ENCODE peak calls at places on chromosomes 1 and 21, in five cellular contexts. W, D, B, S and O are unnamed samples.

GRCh38 chr1:8136766-8137165 is 110.7 kb upstream of the ERRFI1 start:
- DNase-seq in S (no peak), D (no peak), B (no peak), W (no peak), O (no peak)

GRCh38 chr1:169495050-169495740 is 9.5 kb upstream of the SLC19A2 start:
- DNase-seq in S (no peak), D (no peak), B (no peak), W (no peak), O (no peak)

GRCh38 chr1:14128096-14128495 is 428.1 kb downstream of the PRDM2 start:
- DNase-seq in W (no peak), S (no peak), D (no peak), B (no peak), O (no peak)

GRCh38 chr1:212500986-212501385 is 68.3 kb downstream of the NENF start:
- DNase-seq in D (no peak), W (no peak), S (no peak), B (no peak), O (no peak)

GRCh38 chr1:244338996-244339692 is 112.6 kb downstream of the ADSS2 start:
- DNase-seq in W (no peak), B (no peak), D (no peak), S (no peak), O (no peak)

GRCh38 chr21:33688343-33688742 is 46.0 kb downstream of the ITSN1 start:
- DNase-seq in B (no peak), S (no peak), W (no peak), D (no peak), O (no peak)

GRCh38 chr1:164865385-164865784 is 306.4 kb downstream of the PBX1 start:
- DNase-seq in S (no peak), B (no peak), W (no peak), D (no peak), O (no peak)

GRCh38 chr21:42400525-42400924 is 3.2 kb upstream of the UBASH3A start:
- DNase-seq in W (no peak), B (no peak), S (no peak), D (no peak), O (no peak)

GRCh38 chr21:45539046-45539795 is 3.0 kb downstream of the SLC19A1 start:
- DNase-seq in B (no peak), D (peak), S (no peak), W (no peak), O (no peak)

GRCh38 chr1:49060766-49061165 is 284.1 kb upstream of the BEND5 start:
- DNase-seq in W (no peak), B (no peak), S (no peak), D (no peak), O (no peak)

GRCh38 chr1:205582471-205583291 is 49.1 kb downstream of the ELK4 start:
- DNase-seq in W (no peak), B (no peak), S (no peak), D (peak), O (no peak)

GRCh38 chr21:34886554-34887385 is 162.3 kb downstream of the RUNX1 start:
- DNase-seq in S (no peak), B (no peak), D (peak), W (peak), O (peak)

GRCh38 chr1:145916745-145917144 is 1.8 kb downstream of the PEX11B start:
- DNase-seq in D (no peak), B (no peak), W (no peak), S (no peak), O (no peak)

GRCh38 chr1:44421374-44422028 is 16.4 kb downstream of the RNF220 start:
- DNase-seq in D (no peak), S (peak), B (no peak), W (no peak), O (no peak)

GRCh38 chr1:15858069-15858670 is 10.7 kb downstream of the SPEN start:
- DNase-seq in S (no peak), W (no peak), B (no peak), D (no peak), O (no peak)

GRCh38 chr1:160748182-160748876 is 9.3 kb downstream of the SLAMF7 start:
- DNase-seq in W (no peak), D (no peak), B (no peak), S (no peak), O (peak)

GRCh38 chr1:208349679-208350330 is 105.6 kb upstream of the PLXNA2 start:
- DNase-seq in B (no peak), D (no peak), W (no peak), S (peak), O (no peak)

GRCh38 chr1:222441006-222441620 is 106.8 kb downstream of the HHIPL2 start:
- DNase-seq in B (no peak), S (no peak), D (no peak), W (no peak), O (no peak)

GRCh38 chr1:48859429-48859828 is 82.7 kb upstream of the BEND5 start:
- DNase-seq in D (no peak), B (no peak), W (no peak), S (no peak), O (no peak)

GRCh38 chr1:86394416-86394815 is 1.7 kb downstream of the ODF2L start:
- DNase-seq in W (no peak), S (no peak), D (no peak), B (no peak), O (no peak)

GRCh38 chr1:24993871-24994270 is 63.8 kb upstream of the RUNX3 start:
- DNase-seq in S (no peak), D (no peak), B (no peak), W (no peak), O (no peak)

GRCh38 chr1:208525417-208525816 is 281.2 kb upstream of the PLXNA2 start:
- DNase-seq in D (no peak), S (no peak), W (no peak), B (no peak), O (no peak)

GRCh38 chr21:46550511-46550941 is 54.4 kb downstream of the S100B start:
- DNase-seq in D (no peak), S (no peak), W (no peak), B (peak), O (no peak)